ENCODE peak calls at places on chromosome 19, in six cellular contexts. M, X, A, D, Y and H are unnamed samples.

GRCh38 chr19:58451358-58452101 is at the start of gene ZNF324B:
- DNase-seq in M (peak; percentile 97), X (peak; percentile 95), A (peak; percentile 91), D (peak; percentile 61), Y (peak; percentile 86), H (peak; percentile 96)

GRCh38 chr19:42762782-42763181 is 2.7 kb downstream of the PSG8 start:
- DNase-seq in M (no peak), X (no peak), A (no peak), D (no peak), Y (no peak), H (no peak)

GRCh38 chr19:35327642-35328041 is 1.3 kb upstream of the CD22 start:
- DNase-seq in M (no peak), X (no peak), A (no peak), D (no peak), Y (no peak), H (no peak)

GRCh38 chr19:13637664-13638063 is 126.7 kb upstream of the MRI1 start:
- DNase-seq in M (no peak), X (no peak), A (peak; percentile 34), D (no peak), Y (no peak), H (no peak)

GRCh38 chr19:3057275-3057714 is 5.0 kb downstream of the TLE5 start:
- DNase-seq in M (peak; percentile 61), X (no peak), A (peak; percentile 49), D (no peak), Y (no peak), H (peak; percentile 37)

GRCh38 chr19:10291554-10292205 is 1.9 kb downstream of the ICAM5 start:
- DNase-seq in M (no peak), X (no peak), A (no peak), D (no peak), Y (no peak), H (no peak)

GRCh38 chr19:33241530-33242101 is 16.0 kb upstream of the SLC7A10 start:
- DNase-seq in M (peak; percentile 37), X (peak; percentile 45), A (no peak), D (no peak), Y (no peak), H (peak; percentile 36)

GRCh38 chr19:2051771-2052704 is 994 bp upstream of the MKNK2 start:
- DNase-seq in M (peak; percentile 78), X (peak; percentile 65), A (no peak), D (no peak), Y (no peak), H (no peak)

GRCh38 chr19:16359074-16359473 is 34.4 kb downstream of the KLF2 start:
- DNase-seq in M (no peak), X (no peak), A (no peak), D (no peak), Y (no peak), H (no peak)

GRCh38 chr19:48878219-48879024 is 6.2 kb downstream of the PPP1R15A start:
- DNase-seq in M (no peak), X (no peak), A (peak; percentile 36), D (no peak), Y (no peak), H (no peak)

GRCh38 chr19:35013820-35014754 is 14.0 kb downstream of the GRAMD1A start:
- DNase-seq in M (no peak), X (no peak), A (no peak), D (no peak), Y (no peak), H (no peak)

GRCh38 chr19:57527136-57527881 is at the start of gene ZNF549:
- DNase-seq in M (peak; percentile 89), X (peak; percentile 87), A (peak; percentile 88), D (peak; percentile 36), Y (peak; percentile 62), H (peak; percentile 94)

GRCh38 chr19:48644839-48645651 is 942 bp downstream of the CA11 start:
- DNase-seq in M (peak; percentile 75), X (peak; percentile 74), A (peak; percentile 64), D (no peak), Y (no peak), H (peak; percentile 58)

GRCh38 chr19:13347351-13347750 is 158.9 kb downstream of the CACNA1A start:
- DNase-seq in M (no peak), X (no peak), A (no peak), D (no peak), Y (no peak), H (no peak)

GRCh38 chr19:5623397-5624153 is 692 bp downstream of the SAFB start:
- DNase-seq in M (peak; percentile 31), X (peak; percentile 46), A (no peak), D (no peak), Y (no peak), H (no peak)

GRCh38 chr19:44987148-44987675 is 14.1 kb upstream of the RELB start:
- DNase-seq in M (no peak), X (no peak), A (no peak), D (no peak), Y (no peak), H (no peak)

GRCh38 chr19:485122-485521 is 11.2 kb upstream of the MADCAM1 start:
- DNase-seq in M (no peak), X (no peak), A (no peak), D (no peak), Y (no peak), H (peak; percentile 83)

GRCh38 chr19:34405892-34406660 is 1.9 kb downstream of the PDCD2L start:
- DNase-seq in M (no peak), X (no peak), A (no peak), D (no peak), Y (no peak), H (no peak)

GRCh38 chr19:8304841-8305621 is 3.1 kb downstream of the CD320 start:
- DNase-seq in M (peak; percentile 25), X (peak; percentile 64), A (no peak), D (no peak), Y (no peak), H (no peak)

GRCh38 chr19:13842294-13843103 is 34.4 kb upstream of the NANOS3 start:
- DNase-seq in M (peak; percentile 85), X (peak; percentile 85), A (peak; percentile 79), D (no peak), Y (no peak), H (no peak)

GRCh38 chr19:47111081-47111589 is 2.4 kb downstream of the ZC3H4 start:
- DNase-seq in M (peak; percentile 36), X (peak; percentile 65), A (no peak), D (no peak), Y (no peak), H (no peak)

GRCh38 chr19:1321539-1321938 is 35.9 kb downstream of the EFNA2 start:
- DNase-seq in M (no peak), X (no peak), A (no peak), D (no peak), Y (no peak), H (no peak)

GRCh38 chr19:4338441-4339350 is at the start of gene STAP2:
- DNase-seq in M (peak; percentile 91), X (peak; percentile 64), A (no peak), D (no peak), Y (no peak), H (no peak)

GRCh38 chr19:20928371-20928770 is 5.3 kb downstream of the ZNF85 start:
- DNase-seq in M (no peak), X (no peak), A (peak; percentile 84), D (no peak), Y (no peak), H (no peak)

GRCh38 chr19:45542234-45542668 is 35.0 kb downstream of the VASP start:
- DNase-seq in M (no peak), X (no peak), A (no peak), D (no peak), Y (no peak), H (no peak)

GRCh38 chr19:38837304-38837626 is 5.7 kb upstream of the ECH1 start:
- DNase-seq in M (no peak), X (no peak), A (no peak), D (no peak), Y (no peak), H (no peak)

GRCh38 chr19:48481191-48481500 is 12.0 kb downstream of the CYTH2 start:
- DNase-seq in M (no peak), X (no peak), A (peak; percentile 64), D (no peak), Y (no peak), H (no peak)

GRCh38 chr19:18421371-18421959 is 2.3 kb downstream of the SSBP4 start:
- DNase-seq in M (no peak), X (no peak), A (no peak), D (no peak), Y (no peak), H (no peak)

GRCh38 chr19:1632462-1633268 is 19.8 kb downstream of the TCF3 start:
- DNase-seq in M (peak; percentile 88), X (no peak), A (no peak), D (no peak), Y (no peak), H (no peak)

GRCh38 chr19:43739836-43740235 is 14.9 kb downstream of the SMG9 start:
- DNase-seq in M (peak; percentile 90), X (no peak), A (no peak), D (no peak), Y (no peak), H (no peak)

GRCh38 chr19:850221-850978 is 1.7 kb upstream of the ELANE start:
- DNase-seq in M (peak; percentile 75), X (no peak), A (peak; percentile 95), D (no peak), Y (no peak), H (peak; percentile 61)

GRCh38 chr19:16628183-16628983 is at the start of gene MED26:
- DNase-seq in M (peak; percentile 97), X (peak; percentile 98), A (peak; percentile 91), D (peak; percentile 61), Y (peak; percentile 94), H (peak; percentile 92)

GRCh38 chr19:50911206-50912101 is at the start of gene KLK4:
- DNase-seq in M (no peak), X (no peak), A (no peak), D (no peak), Y (no peak), H (no peak)